ENCODE peak calls at places on chromosomes 1 and 21, in five cellular contexts. O, W, L, T and A are unnamed samples.

GRCh38 chr1:167043752-167044488 is 46.3 kb downstream of the GPA33 start:
- DNase-seq in O (peak; percentile 69), W (peak; percentile 4), L (peak; percentile 58), T (no peak), A (no peak)

GRCh38 chr1:248758352-248758751 is 2.8 kb upstream of the LYPD8 start:
- DNase-seq in O (no peak), W (no peak), L (no peak), T (no peak), A (no peak)

GRCh38 chr1:205229916-205230700 is 2.4 kb downstream of the TMCC2 start:
- DNase-seq in O (no peak), W (peak; percentile 15), L (no peak), T (no peak), A (no peak)

GRCh38 chr1:34851431-34852105 is 8.0 kb downstream of the SMIM12 start:
- DNase-seq in O (peak; percentile 18), W (no peak), L (no peak), T (no peak), A (no peak)

GRCh38 chr1:115980998-115981993 is 5.0 kb downstream of the SLC22A15 start:
- DNase-seq in O (peak; percentile 5), W (peak; percentile 57), L (peak; percentile 65), T (no peak), A (no peak)

GRCh38 chr1:88736633-88737248 is 52.7 kb downstream of the PKN2 start:
- DNase-seq in O (peak; percentile 8), W (peak; percentile 64), L (peak; percentile 69), T (no peak), A (peak; percentile 71)

GRCh38 chr1:196774195-196774594 is 445 bp upstream of the CFHR3 start:
- DNase-seq in O (no peak), W (no peak), L (no peak), T (no peak), A (no peak)

GRCh38 chr1:179366093-179366800 is 476 bp downstream of the AXDND1 start:
- DNase-seq in O (peak; percentile 4), W (no peak), L (no peak), T (no peak), A (peak; percentile 2)

GRCh38 chr1:97875996-97876395 is 44.8 kb downstream of the DPYD start:
- DNase-seq in O (no peak), W (no peak), L (no peak), T (no peak), A (no peak)

GRCh38 chr1:204288061-204288588 is 71.6 kb downstream of the PLEKHA6 start:
- DNase-seq in O (no peak), W (peak; percentile 46), L (peak; percentile 85), T (no peak), A (peak; percentile 82)

GRCh38 chr1:211490821-211491415 is 1.0 kb downstream of the RD3 start:
- DNase-seq in O (no peak), W (no peak), L (no peak), T (no peak), A (no peak)

GRCh38 chr1:110533230-110533629 is 14.3 kb upstream of the KCNA10 start:
- DNase-seq in O (no peak), W (no peak), L (no peak), T (no peak), A (no peak)

GRCh38 chr1:56080123-56080522 is 499.2 kb downstream of the PLPP3 start:
- DNase-seq in O (peak; percentile 72), W (no peak), L (no peak), T (no peak), A (no peak)

GRCh38 chr1:85438353-85438752 is 26.6 kb downstream of the DDAH1 start:
- DNase-seq in O (no peak), W (peak; percentile 73), L (no peak), T (no peak), A (no peak)

GRCh38 chr1:178653091-178653490 is 72.0 kb upstream of the RALGPS2 start:
- DNase-seq in O (peak; percentile 7), W (no peak), L (no peak), T (no peak), A (no peak)

GRCh38 chr1:65195495-65196417 is 47.8 kb downstream of the AK4 start:
- DNase-seq in O (no peak), W (peak; percentile 31), L (no peak), T (no peak), A (no peak)

GRCh38 chr1:212738330-212738729 is 38.7 kb upstream of the BATF3 start:
- DNase-seq in O (no peak), W (no peak), L (no peak), T (no peak), A (no peak)

GRCh38 chr1:47624531-47624930 is 186.7 kb downstream of the FOXD2 start:
- DNase-seq in O (no peak), W (no peak), L (peak; percentile 81), T (no peak), A (peak; percentile 29)

GRCh38 chr1:55868026-55868425 is 652.9 kb upstream of the USP24 start:
- DNase-seq in O (no peak), W (peak; percentile 26), L (no peak), T (no peak), A (no peak)

GRCh38 chr1:242534753-242535152 is 10.3 kb upstream of the PLD5 start:
- DNase-seq in O (peak; percentile 29), W (no peak), L (no peak), T (no peak), A (no peak)

GRCh38 chr21:44709426-44710293 is 1.7 kb downstream of the TSPEAR start:
- DNase-seq in O (no peak), W (no peak), L (peak; percentile 46), T (no peak), A (peak; percentile 49)

GRCh38 chr1:203201516-203202205 is 15.2 kb upstream of the CHI3L1 start:
- DNase-seq in O (no peak), W (no peak), L (no peak), T (no peak), A (no peak)

GRCh38 chr1:105326883-105327282 is 1577.2 kb downstream of the AMY1C start:
- DNase-seq in O (no peak), W (no peak), L (no peak), T (no peak), A (no peak)
- H2BK12ac ChIP-seq in O (no peak overlapping the region), W (no peak overlapping the region), L (no peak overlapping the region), T (no peak overlapping the region), A (no peak overlapping the region)

GRCh38 chr1:29651684-29652665 is 415.7 kb downstream of the PTPRU start:
- DNase-seq in O (no peak), W (no peak), L (peak; percentile 3), T (no peak), A (peak; percentile 26)

GRCh38 chr1:29655145-29655544 is 418.8 kb downstream of the PTPRU start:
- DNase-seq in O (no peak), W (no peak), L (no peak), T (no peak), A (no peak)

GRCh38 chr1:29653886-29654450 is 417.6 kb downstream of the PTPRU start:
- DNase-seq in O (no peak), W (no peak), L (peak; percentile 8), T (no peak), A (no peak)

GRCh38 chr1:29650476-29650875 is 414.2 kb downstream of the PTPRU start:
- DNase-seq in O (no peak), W (no peak), L (peak; percentile 5), T (no peak), A (no peak)

GRCh38 chr1:29653034-29653810 is 416.9 kb downstream of the PTPRU start:
- DNase-seq in O (no peak), W (no peak), L (peak; percentile 20), T (no peak), A (no peak)
- H2BK12ac ChIP-seq in O (no peak overlapping the region), W (no peak overlapping the region), L (no peak overlapping the region), T (no peak overlapping the region), A (no peak overlapping the region)

GRCh38 chr1:162927421-162927820 is 66.4 kb upstream of the CCDC190 start:
- DNase-seq in O (no peak), W (no peak), L (no peak), T (no peak), A (no peak)

GRCh38 chr1:162928141-162928540 is 67.2 kb upstream of the CCDC190 start:
- DNase-seq in O (no peak), W (no peak), L (no peak), T (no peak), A (no peak)

GRCh38 chr1:162926906-162927305 is 65.9 kb upstream of the CCDC190 start:
- DNase-seq in O (no peak), W (no peak), L (no peak), T (no peak), A (no peak)

GRCh38 chr1:162930532-162931438 is 69.8 kb upstream of the CCDC190 start:
- DNase-seq in O (no peak), W (no peak), L (no peak), T (no peak), A (no peak)

DNA sequence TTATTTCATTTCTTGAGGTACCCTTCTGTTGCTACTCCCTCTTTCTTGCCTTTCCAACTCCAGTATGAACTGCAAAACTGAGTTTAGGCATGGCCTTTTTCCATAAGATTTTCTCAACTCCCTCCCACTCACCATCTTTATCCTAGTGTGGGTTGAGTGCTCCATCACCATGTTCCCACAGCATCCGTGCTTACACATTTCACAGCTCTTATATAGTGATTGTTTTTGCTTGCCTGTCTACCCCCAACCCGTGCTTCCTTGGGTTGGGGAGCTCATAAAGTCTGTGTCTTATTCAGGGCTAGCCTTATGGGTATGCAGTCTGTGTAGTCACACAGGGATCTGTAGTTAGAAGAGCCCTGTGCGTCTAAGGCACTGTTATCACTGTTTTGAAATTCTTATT is 68.2 kb upstream of the CCDC190 start:
- DNase-seq in O (no peak), W (no peak), L (no peak), T (no peak), A (no peak)
- H2BK12ac ChIP-seq in O (no peak overlapping the region), W (no peak overlapping the region), L (no peak overlapping the region), T (no peak overlapping the region), A (no peak overlapping the region)

GRCh38 chr1:51215169-51215568 is 20.9 kb upstream of the RNF11 start:
- DNase-seq in O (peak; percentile 26), W (no peak), L (no peak), T (no peak), A (no peak)
- H2BK12ac ChIP-seq in O (no peak overlapping the region), W (no peak overlapping the region), L (no peak overlapping the region), T (no peak overlapping the region), A (no peak overlapping the region)